ENCODE peak calls at places on chromosomes 12 and 14, in eight cellular contexts. One of them, this sample, is unnamed.

GRCh38 chr14:92646952-92647461 is 101.4 kb downstream of the LGMN start:
- ATAC-seq in K562: no peak
- ATAC-seq in GM23338: no peak
- ATAC-seq in GM12878: no peak
- ATAC-seq in Panc1: no peak
- ATAC-seq in HCT116: no peak
- ATAC-seq in upper lobe of left lung: no peak
- ATAC-seq in HepG2: no peak
- ATAC-seq in this sample: peak

GRCh38 chr14:56137842-56138241 is 19.6 kb downstream of the PELI2 start:
- ATAC-seq in HepG2: no peak
- ATAC-seq in GM12878: no peak
- ATAC-seq in K562: no peak
- ATAC-seq in Panc1: no peak
- ATAC-seq in HCT116: no peak
- ATAC-seq in GM23338: peak
- ATAC-seq in upper lobe of left lung: no peak
- ATAC-seq in this sample: no peak

GRCh38 chr14:100086361-100086760 is 21.1 kb downstream of the EVL start:
- ATAC-seq in GM23338: no peak
- ATAC-seq in K562: no peak
- ATAC-seq in HCT116: no peak
- ATAC-seq in Panc1: no peak
- ATAC-seq in upper lobe of left lung: no peak
- ATAC-seq in GM12878: no peak
- ATAC-seq in HepG2: no peak
- ATAC-seq in this sample: no peak

GRCh38 chr14:20631023-20631820 is 10.3 kb downstream of the OR6S1 start:
- ATAC-seq in HepG2: peak
- ATAC-seq in K562: peak
- ATAC-seq in GM12878: peak
- ATAC-seq in GM23338: peak
- ATAC-seq in Panc1: peak
- ATAC-seq in upper lobe of left lung: no peak
- ATAC-seq in HCT116: peak
- ATAC-seq in this sample: no peak

GRCh38 chr12:98595152-98595988 is 1.9 kb downstream of the SLC25A3 start:
- ATAC-seq in Panc1: no peak
- ATAC-seq in GM12878: peak
- ATAC-seq in upper lobe of left lung: no peak
- ATAC-seq in K562: no peak
- ATAC-seq in HepG2: no peak
- ATAC-seq in GM23338: no peak
- ATAC-seq in HCT116: no peak
- ATAC-seq in this sample: no peak

GRCh38 chr14:96747006-96747405 is 50.2 kb upstream of the VRK1 start:
- ATAC-seq in HCT116: no peak
- ATAC-seq in HepG2: no peak
- ATAC-seq in GM12878: no peak
- ATAC-seq in GM23338: no peak
- ATAC-seq in Panc1: no peak
- ATAC-seq in upper lobe of left lung: no peak
- ATAC-seq in K562: no peak
- ATAC-seq in this sample: no peak

GRCh38 chr12:113322353-113322752 is 12.6 kb downstream of the SLC8B1 start:
- ATAC-seq in HepG2: no peak
- ATAC-seq in GM23338: no peak
- ATAC-seq in upper lobe of left lung: no peak
- ATAC-seq in Panc1: no peak
- ATAC-seq in HCT116: no peak
- ATAC-seq in GM12878: no peak
- ATAC-seq in K562: no peak
- ATAC-seq in this sample: no peak

GRCh38 chr12:104568881-104569280 is 112.1 kb downstream of the CHST11 start:
- ATAC-seq in HCT116: no peak
- ATAC-seq in Panc1: no peak
- ATAC-seq in upper lobe of left lung: no peak
- ATAC-seq in HepG2: no peak
- ATAC-seq in GM23338: no peak
- ATAC-seq in GM12878: no peak
- ATAC-seq in K562: no peak
- ATAC-seq in this sample: no peak

GRCh38 chr14:42421377-42422078 is 814.9 kb downstream of the LRFN5 start:
- ATAC-seq in HCT116: no peak
- ATAC-seq in GM12878: peak
- ATAC-seq in upper lobe of left lung: no peak
- ATAC-seq in GM23338: no peak
- ATAC-seq in HepG2: no peak
- ATAC-seq in K562: no peak
- ATAC-seq in Panc1: no peak
- ATAC-seq in this sample: no peak

GRCh38 chr14:102901633-102902032 is 20.8 kb upstream of the AMN start:
- ATAC-seq in HepG2: no peak
- ATAC-seq in GM12878: peak
- ATAC-seq in Panc1: no peak
- ATAC-seq in GM23338: no peak
- ATAC-seq in upper lobe of left lung: no peak
- ATAC-seq in HCT116: no peak
- ATAC-seq in K562: no peak
- ATAC-seq in this sample: no peak

GRCh38 chr14:92877757-92878431 is 45.1 kb upstream of the CHGA start:
- ATAC-seq in HepG2: peak
- ATAC-seq in GM12878: no peak
- ATAC-seq in upper lobe of left lung: no peak
- ATAC-seq in Panc1: no peak
- ATAC-seq in GM23338: peak
- ATAC-seq in K562: no peak
- ATAC-seq in HCT116: no peak
- ATAC-seq in this sample: peak

GRCh38 chr12:104709692-104710435 is 248.2 kb downstream of the SLC41A2 start:
- ATAC-seq in Panc1: no peak
- ATAC-seq in GM12878: no peak
- ATAC-seq in HepG2: no peak
- ATAC-seq in K562: no peak
- ATAC-seq in upper lobe of left lung: no peak
- ATAC-seq in HCT116: no peak
- ATAC-seq in GM23338: no peak
- ATAC-seq in this sample: no peak

GRCh38 chr12:104427547-104427938 is 29.2 kb upstream of the CHST11 start:
- ATAC-seq in HCT116: no peak
- ATAC-seq in HepG2: no peak
- ATAC-seq in K562: no peak
- ATAC-seq in upper lobe of left lung: no peak
- ATAC-seq in GM23338: no peak
- ATAC-seq in Panc1: no peak
- ATAC-seq in GM12878: peak
- ATAC-seq in this sample: no peak

DNA sequence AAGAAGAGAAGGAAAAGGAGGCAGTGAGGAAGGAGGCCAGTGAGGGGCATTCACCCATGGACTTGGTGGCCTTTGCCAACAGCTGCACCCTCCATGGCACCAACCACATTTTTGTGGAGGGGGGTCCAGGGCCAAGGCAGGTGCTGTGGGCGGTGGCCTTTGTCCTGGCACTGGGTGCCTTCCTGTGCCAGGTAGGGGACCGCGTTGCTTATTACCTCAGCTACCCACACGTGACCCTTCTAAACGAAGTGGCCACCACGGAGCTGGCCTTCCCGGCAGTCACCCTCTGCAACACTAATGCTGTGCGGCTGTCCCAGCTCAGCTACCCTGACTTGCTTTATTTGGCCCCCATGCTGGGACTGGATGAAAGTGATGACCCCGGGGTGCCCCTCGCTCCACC is 11.4 kb upstream of the SMARCD1 start:
- ATAC-seq in HepG2: no peak
- ATAC-seq in HCT116: no peak
- ATAC-seq in Panc1: no peak
- ATAC-seq in upper lobe of left lung: no peak
- ATAC-seq in K562: no peak
- ATAC-seq in GM23338: no peak
- ATAC-seq in GM12878: no peak
- ATAC-seq in this sample: no peak
- TF ChIP-seq CTCF in HepG2: no peak
- TF ChIP-seq CTCF in HCT116: no peak
- TF ChIP-seq CTCF in Panc1: no peak
- TF ChIP-seq CTCF in upper lobe of left lung: no peak
- TF ChIP-seq CTCF in K562: no peak
- TF ChIP-seq CTCF in GM23338: no peak
- TF ChIP-seq CTCF in GM12878: no peak
- TF ChIP-seq CTCF in this sample: no peak

DNA sequence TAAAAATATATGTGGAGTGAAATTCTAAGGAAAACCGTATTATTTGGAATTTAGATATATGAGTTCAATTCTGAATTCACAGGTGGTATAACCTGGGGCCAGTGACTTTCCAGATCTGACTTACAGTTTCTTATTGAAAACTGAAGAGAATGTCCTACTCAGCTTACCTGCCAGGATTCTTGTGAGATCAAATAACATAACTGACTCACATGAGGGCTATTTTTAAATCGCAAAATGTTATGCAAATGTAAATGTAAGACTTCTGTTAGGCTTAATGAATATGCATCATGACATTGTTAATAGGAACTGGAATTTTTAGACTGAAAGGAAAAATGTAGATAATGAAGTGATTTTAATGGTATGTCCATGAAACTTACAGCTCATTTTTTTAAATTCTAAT is 1142.1 kb downstream of the FLRT2 start:
- ATAC-seq in HCT116: no peak
- ATAC-seq in Panc1: no peak
- ATAC-seq in K562: no peak
- ATAC-seq in upper lobe of left lung: no peak
- ATAC-seq in GM12878: no peak
- ATAC-seq in GM23338: no peak
- ATAC-seq in HepG2: no peak
- ATAC-seq in this sample: no peak
- TF ChIP-seq POLR2AphosphoS5 in HCT116: no peak
- TF ChIP-seq POLR2AphosphoS5 in Panc1: no peak
- TF ChIP-seq POLR2AphosphoS5 in K562: no peak
- TF ChIP-seq POLR2AphosphoS5 in upper lobe of left lung: no peak
- TF ChIP-seq POLR2AphosphoS5 in GM12878: no peak
- TF ChIP-seq POLR2AphosphoS5 in GM23338: no peak
- TF ChIP-seq POLR2AphosphoS5 in HepG2: no peak
- TF ChIP-seq POLR2AphosphoS5 in this sample: no peak

DNA sequence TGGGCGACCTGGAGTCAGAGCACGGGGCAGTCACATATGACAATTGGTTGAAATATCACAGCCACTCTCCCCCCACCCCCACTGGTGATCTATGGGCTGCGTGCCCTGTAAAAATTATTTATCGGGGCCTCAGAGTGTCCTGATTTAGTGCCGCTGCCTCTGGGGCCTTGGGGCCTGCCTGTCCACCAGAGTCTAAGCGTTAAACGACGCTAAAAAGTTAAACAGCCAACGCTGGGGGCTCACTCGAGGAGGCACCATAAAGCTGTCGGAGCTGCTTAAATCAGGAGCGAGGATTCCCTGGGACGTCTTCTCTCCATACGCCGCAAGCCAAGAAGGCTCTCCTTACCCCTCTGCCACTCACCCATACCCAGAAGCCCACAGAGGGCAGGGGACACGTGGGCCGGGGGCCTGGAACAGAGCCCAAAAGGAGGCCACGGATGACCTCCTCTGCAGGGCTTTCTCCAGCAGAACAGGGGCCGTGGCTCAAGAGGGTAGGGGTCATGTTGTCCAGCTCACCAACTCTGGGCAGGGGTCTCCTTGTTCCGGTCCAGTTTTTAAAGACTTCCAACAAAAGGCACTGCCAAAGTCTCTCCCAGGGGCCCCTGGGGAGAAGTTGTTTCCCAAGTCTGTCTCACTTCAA is 42.2 kb downstream of the SMUG1 start:
- ATAC-seq in GM12878: no peak
- ATAC-seq in HCT116: no peak
- ATAC-seq in HepG2: no peak
- ATAC-seq in Panc1: no peak
- ATAC-seq in K562: no peak
- ATAC-seq in upper lobe of left lung: no peak
- ATAC-seq in GM23338: no peak
- ATAC-seq in this sample: no peak
- H3K4me3 ChIP-seq in GM12878: no peak
- H3K4me3 ChIP-seq in HCT116: no peak
- H3K4me3 ChIP-seq in HepG2: no peak
- H3K4me3 ChIP-seq in Panc1: no peak
- H3K4me3 ChIP-seq in K562: no peak
- H3K4me3 ChIP-seq in upper lobe of left lung: no peak
- H3K4me3 ChIP-seq in GM23338: no peak
- H3K4me3 ChIP-seq in this sample: no peak

GRCh38 chr14:88914956-88915355 is 90.5 kb downstream of the TTC8 start:
- ATAC-seq in HCT116: no peak
- ATAC-seq in upper lobe of left lung: no peak
- ATAC-seq in GM12878: no peak
- ATAC-seq in GM23338: no peak
- ATAC-seq in K562: no peak
- ATAC-seq in Panc1: no peak
- ATAC-seq in HepG2: no peak
- ATAC-seq in this sample: no peak

GRCh38 chr14:88919502-88919901 is 95.1 kb downstream of the TTC8 start:
- ATAC-seq in HCT116: no peak
- ATAC-seq in upper lobe of left lung: no peak
- ATAC-seq in GM12878: no peak
- ATAC-seq in Panc1: no peak
- ATAC-seq in K562: no peak
- ATAC-seq in HepG2: no peak
- ATAC-seq in GM23338: no peak
- ATAC-seq in this sample: no peak
- TF ChIP-seq CTCF in HCT116: no peak
- TF ChIP-seq CTCF in upper lobe of left lung: no peak
- TF ChIP-seq CTCF in GM12878: no peak
- TF ChIP-seq CTCF in Panc1: no peak
- TF ChIP-seq CTCF in K562: no peak
- TF ChIP-seq CTCF in HepG2: no peak
- TF ChIP-seq CTCF in GM23338: no peak
- TF ChIP-seq CTCF in this sample: no peak

DNA sequence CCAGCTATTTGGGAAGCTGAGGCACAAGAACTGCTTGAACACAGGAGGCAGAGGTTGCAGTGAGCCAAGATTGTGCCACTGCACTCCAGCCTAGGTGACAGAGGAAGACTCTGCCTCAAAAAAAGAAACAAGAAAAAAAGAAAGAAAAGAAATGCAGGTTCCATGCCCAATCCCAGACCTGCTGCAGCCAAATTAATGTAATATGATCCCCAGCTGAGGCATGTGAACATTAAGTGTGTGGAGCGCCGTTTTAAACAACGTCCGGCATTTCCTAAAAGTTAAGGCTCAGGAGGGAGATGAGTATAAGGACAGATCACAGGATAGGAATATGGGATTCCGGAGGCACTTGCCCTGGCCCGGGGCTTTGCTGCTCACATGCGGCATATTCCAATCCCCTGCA is 162.9 kb downstream of the KSR2 start:
- ATAC-seq in Panc1: no peak
- ATAC-seq in upper lobe of left lung: no peak
- ATAC-seq in HCT116: no peak
- ATAC-seq in GM23338: no peak
- ATAC-seq in K562: no peak
- ATAC-seq in GM12878: no peak
- ATAC-seq in HepG2: no peak
- ATAC-seq in this sample: no peak
- TF ChIP-seq POLR2AphosphoS5 in Panc1: no peak
- TF ChIP-seq POLR2AphosphoS5 in upper lobe of left lung: no peak
- TF ChIP-seq POLR2AphosphoS5 in HCT116: no peak
- TF ChIP-seq POLR2AphosphoS5 in GM23338: no peak
- TF ChIP-seq POLR2AphosphoS5 in K562: no peak
- TF ChIP-seq POLR2AphosphoS5 in GM12878: no peak
- TF ChIP-seq POLR2AphosphoS5 in HepG2: no peak
- TF ChIP-seq POLR2AphosphoS5 in this sample: no peak

GRCh38 chr12:19234171-19234704 is 104.7 kb downstream of the PLEKHA5 start:
- ATAC-seq in GM12878: no peak
- ATAC-seq in Panc1: peak
- ATAC-seq in upper lobe of left lung: no peak
- ATAC-seq in HCT116: no peak
- ATAC-seq in K562: peak
- ATAC-seq in HepG2: peak
- ATAC-seq in GM23338: peak
- ATAC-seq in this sample: no peak
- H3K4me3 ChIP-seq in GM12878: no peak
- H3K4me3 ChIP-seq in Panc1: no peak
- H3K4me3 ChIP-seq in upper lobe of left lung: no peak
- H3K4me3 ChIP-seq in HCT116: no peak
- H3K4me3 ChIP-seq in K562: no peak
- H3K4me3 ChIP-seq in HepG2: no peak
- H3K4me3 ChIP-seq in GM23338: no peak
- H3K4me3 ChIP-seq in this sample: no peak